ENCODE peak calls at places on chromosomes 3 and 15, in seven cellular contexts. J, O, K, L, Q, W and H are unnamed samples.

GRCh38 chr15:27514526-27514925 is 543.5 kb downstream of the GABRG3 start:
- DNase-seq in J (no peak), O (no peak), L (no peak), K (no peak), W (no peak), Q (no peak), H (no peak)

GRCh38 chr3:174409085-174409743 is 449.9 kb upstream of the NAALADL2 start:
- DNase-seq in Q (no peak), K (no peak), L (no peak), W (no peak), J (no peak), O (no peak), H (no peak)

GRCh38 chr3:107810195-107811071 is 280.4 kb downstream of the CD47 start:
- DNase-seq in O (no peak), W (no peak), Q (no peak), L (no peak), K (no peak), J (no peak), H (no peak)

GRCh38 chr3:18499256-18499655 is 74.1 kb upstream of the SATB1 start:
- DNase-seq in W (no peak), Q (no peak), K (no peak), J (no peak), L (no peak), O (no peak), H (no peak)

GRCh38 chr3:149553781-149554451 is 79.4 kb downstream of the TM4SF4 start:
- DNase-seq in K (no peak), W (peak; percentile 19), Q (peak; percentile 85), L (no peak), O (no peak), J (no peak), H (no peak)

GRCh38 chr3:157785071-157785826 is 282.0 kb upstream of the VEPH1 start:
- DNase-seq in K (peak; percentile 80), J (no peak), W (no peak), L (no peak), Q (no peak), O (peak; percentile 8), H (no peak)

GRCh38 chr3:184361932-184362667 is 590 bp downstream of the POLR2H start:
- DNase-seq in W (peak; percentile 81), O (peak; percentile 54), L (peak; percentile 93), Q (no peak), K (peak; percentile 63), J (no peak), H (peak; percentile 66)

GRCh38 chr3:113496924-113497323 is 18.0 kb downstream of the SPICE1 start:
- DNase-seq in J (no peak), O (no peak), W (no peak), K (no peak), Q (peak; percentile 34), L (no peak), H (no peak)

GRCh38 chr3:47109393-47109792 is 54.5 kb downstream of the SETD2 start:
- DNase-seq in W (no peak), L (no peak), Q (no peak), J (no peak), O (no peak), K (no peak), H (no peak)

GRCh38 chr3:104909188-104909587 is 457.5 kb upstream of the ALCAM start:
- DNase-seq in W (no peak), K (no peak), Q (peak; percentile 85), O (no peak), L (no peak), J (no peak), H (no peak)

GRCh38 chr15:90035095-90035834 is 34.1 kb downstream of the ZNF710 start:
- DNase-seq in L (no peak), O (no peak), J (no peak), K (no peak), W (peak; percentile 55), Q (peak; percentile 66), H (peak; percentile 83)

GRCh38 chr15:70517194-70517590 is 246.2 kb downstream of the UACA start:
- DNase-seq in Q (no peak), O (no peak), K (no peak), W (no peak), J (no peak), L (no peak), H (no peak)

GRCh38 chr15:31005660-31006059 is 14.2 kb upstream of the MTMR10 start:
- DNase-seq in Q (no peak), J (no peak), K (no peak), O (no peak), L (no peak), W (no peak), H (no peak)

GRCh38 chr3:50562866-50563265 is 4.7 kb downstream of the C3orf18 start:
- DNase-seq in Q (no peak), W (no peak), K (no peak), L (no peak), O (no peak), J (no peak), H (no peak)

GRCh38 chr3:100782906-100783305 is 73.6 kb downstream of the TFG start:
- DNase-seq in J (no peak), L (no peak), O (no peak), Q (no peak), W (no peak), K (no peak), H (no peak)

GRCh38 chr3:100780223-100780622 is 70.9 kb downstream of the TFG start:
- DNase-seq in J (no peak), Q (no peak), L (no peak), W (no peak), K (no peak), O (no peak), H (no peak)

GRCh38 chr3:100782359-100782758 is 73.1 kb downstream of the TFG start:
- DNase-seq in W (no peak), J (no peak), L (no peak), K (no peak), O (no peak), Q (no peak), H (no peak)

GRCh38 chr3:100781311-100781710 is 72.0 kb downstream of the TFG start:
- DNase-seq in K (no peak), L (no peak), W (no peak), J (no peak), O (no peak), Q (no peak), H (no peak)

GRCh38 chr3:100783619-100784018 is 74.3 kb downstream of the TFG start:
- DNase-seq in O (no peak), W (no peak), J (no peak), K (no peak), Q (no peak), L (no peak), H (no peak)
- TF ChIP-seq POLR2AphosphoS5 in O (no peak), W (no peak), J (no peak), K (no peak), Q (no peak), L (no peak), H (no peak)

GRCh38 chr3:189974372-189974771 is 146.3 kb downstream of the P3H2 start:
- DNase-seq in O (no peak), W (no peak), L (no peak), J (no peak), Q (no peak), K (no peak), H (no peak)
- TF ChIP-seq POLR2AphosphoS5 in O (no peak), W (no peak), L (no peak), J (no peak), Q (no peak), K (no peak), H (no peak)

GRCh38 chr3:183253364-183253960 is 409 bp downstream of the B3GNT5 start:
- DNase-seq in O (no peak), K (no peak), W (peak; percentile 68), Q (peak; percentile 71), L (no peak), J (no peak), H (peak; percentile 79)
- TF ChIP-seq POLR2AphosphoS5 in O (no peak), K (no peak), W (no peak), Q (no peak), L (peak; percentile 72), J (no peak), H (peak; percentile 71)

GRCh38 chr15:99953886-99954285 is 220.6 kb upstream of the LYSMD4 start:
- DNase-seq in Q (no peak), J (no peak), W (no peak), O (no peak), K (no peak), L (peak; percentile 84), H (no peak)
- TF ChIP-seq POLR2AphosphoS5 in Q (no peak), J (no peak), W (no peak), O (no peak), K (no peak), L (no peak), H (no peak)

GRCh38 chr3:84985795-84986194 is 27.0 kb downstream of the CADM2 start:
- DNase-seq in O (no peak), J (no peak), Q (no peak), K (no peak), W (no peak), L (no peak), H (no peak)
- TF ChIP-seq POLR2AphosphoS5 in O (no peak), J (no peak), Q (no peak), K (no peak), W (no peak), L (no peak), H (no peak)

DNA sequence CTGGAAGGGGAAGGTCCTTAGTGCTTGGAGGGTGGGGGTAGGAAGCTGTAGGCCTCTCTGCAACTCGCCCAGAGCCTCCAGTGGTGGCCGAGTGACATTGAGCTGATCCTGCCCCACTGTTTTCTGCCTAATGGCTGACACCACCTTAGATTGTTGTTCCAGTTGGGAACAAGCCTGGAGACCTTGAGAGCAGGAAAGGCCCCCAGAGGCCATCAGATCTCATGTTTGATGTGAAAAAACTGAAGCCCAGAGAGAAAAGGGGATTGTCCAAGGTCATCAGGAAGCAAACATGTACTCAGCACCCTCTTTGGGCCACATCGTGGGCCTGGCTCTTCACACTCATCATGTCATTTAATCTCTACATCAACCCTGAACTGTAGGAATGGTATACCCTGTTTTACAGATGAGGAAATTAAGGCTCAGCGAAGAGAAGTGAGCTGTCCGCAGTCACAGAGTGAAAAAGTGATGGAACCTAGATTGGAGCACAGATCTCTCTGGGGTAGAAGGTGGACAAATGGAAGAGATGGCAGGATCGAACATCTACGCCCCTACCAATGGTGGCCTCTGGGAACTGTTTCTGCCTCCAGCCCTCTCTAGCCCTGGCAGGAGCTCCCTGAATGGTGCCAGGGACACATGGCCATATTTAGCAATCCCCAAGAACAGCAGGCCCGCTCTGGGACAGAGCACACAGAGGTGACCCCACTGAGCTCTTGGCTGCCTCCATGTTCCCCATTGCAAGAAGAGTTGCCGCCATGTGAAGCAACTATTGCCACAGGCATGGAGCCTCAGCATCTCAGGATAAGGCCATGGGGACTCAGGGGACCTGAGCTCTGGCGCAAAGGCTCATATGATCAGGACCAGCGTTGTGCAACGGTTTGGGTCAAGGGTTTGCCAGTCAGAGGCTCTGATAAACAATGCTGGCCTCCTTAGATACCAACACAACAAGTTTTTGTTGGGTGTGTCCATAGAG is 31.6 kb upstream of the TSEN2 start:
- DNase-seq in K (no peak), W (no peak), O (no peak), Q (no peak), J (no peak), L (no peak), H (no peak)
- TF ChIP-seq POLR2AphosphoS5 in K (no peak), W (no peak), O (no peak), Q (no peak), J (no peak), L (no peak), H (no peak)

DNA sequence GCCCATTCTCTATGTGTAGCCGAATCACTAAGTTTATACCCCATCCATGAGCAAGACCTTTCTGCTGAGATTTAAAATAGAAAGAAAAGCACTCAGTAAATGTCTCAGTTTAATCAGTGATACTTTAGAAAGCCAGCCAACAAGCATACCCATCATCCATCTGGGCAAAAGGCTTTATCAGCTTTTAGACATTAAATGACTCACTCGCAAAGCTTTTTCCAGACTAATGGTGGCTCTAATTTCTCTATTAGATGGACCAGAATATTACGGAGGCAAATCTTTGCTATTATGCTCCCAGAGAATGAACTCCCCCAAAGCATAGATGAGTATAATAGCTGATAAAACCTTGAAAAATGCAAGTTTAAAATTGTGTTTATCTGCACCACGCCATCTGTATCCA is 727.8 kb downstream of the GBE1 start:
- DNase-seq in W (no peak), J (no peak), K (no peak), O (no peak), L (no peak), Q (no peak), H (no peak)
- TF ChIP-seq POLR2AphosphoS5 in W (no peak), J (no peak), K (no peak), O (no peak), L (no peak), Q (no peak), H (no peak)